ENCODE peak calls at places on chromosomes 6 and 20, in six cellular contexts. Q is ovary, V is stomach, E is heart right ventricle, B is left lung, M is esophagus squamous epithelium. R is an unnamed sample. For H3K9me3, the result is how much of the 10 kb centered on the place peaks cover.

GRCh38 chr20:54197621-54198604 is 10.0 kb upstream of the PFDN4 start:
- DNase-seq in E (no peak), M (no peak), B (no peak), Q (no peak), V (no peak), R (no peak)

GRCh38 chr6:31791324-31792089 is 4.0 kb downstream of the VARS1 start:
- DNase-seq in E (peak), B (peak), Q (peak), M (no peak), V (peak), R (no peak)

GRCh38 chr20:20009784-20010253 is 7.3 kb upstream of the NAA20 start:
- DNase-seq in B (no peak), V (no peak), M (no peak), E (no peak), Q (no peak), R (no peak)

GRCh38 chr6:77231438-77232305 is 231.6 kb downstream of the HTR1B start:
- DNase-seq in E (no peak), B (no peak), Q (no peak), V (no peak), M (no peak), R (no peak)

GRCh38 chr6:7146079-7146828 is 38.5 kb downstream of the RREB1 start:
- DNase-seq in B (peak), M (no peak), Q (peak), E (peak), V (peak), R (no peak)

GRCh38 chr20:64101731-64102621 is 5.4 kb downstream of the NPBWR2 start:
- DNase-seq in V (peak), M (no peak), E (no peak), B (peak), Q (no peak), R (no peak)

GRCh38 chr20:45311589-45312211 is 3.6 kb upstream of the MATN4 start:
- DNase-seq in V (peak), E (no peak), B (peak), M (no peak), Q (peak), R (peak)

GRCh38 chr6:26156850-26157149 is 69.6 kb downstream of the HFE start:
- DNase-seq in V (no peak), M (no peak), B (no peak), E (peak), Q (no peak), R (no peak)

GRCh38 chr6:33912177-33912576 is 108.4 kb upstream of the MLN start:
- DNase-seq in M (no peak), E (no peak), V (no peak), Q (no peak), B (no peak), R (no peak)

GRCh38 chr20:63071541-63072181 is 64.9 kb upstream of the BHLHE23 start:
- DNase-seq in E (no peak), V (no peak), Q (no peak), B (peak), M (no peak), R (no peak)

GRCh38 chr6:12751694-12752304 is 35.2 kb downstream of the PHACTR1 start:
- DNase-seq in E (peak), V (peak), M (no peak), Q (no peak), B (no peak), R (no peak)

GRCh38 chr6:38493929-38494547 is 145.7 kb downstream of the BTBD9 start:
- DNase-seq in B (no peak), V (peak), M (no peak), E (peak), Q (peak), R (peak)

GRCh38 chr20:25987073-25987927 is 290.6 kb upstream of the ZNF337 start:
- DNase-seq in V (no peak), M (no peak), E (peak), B (peak), Q (peak), R (no peak)

GRCh38 chr20:34546751-34547181 is 11.8 kb upstream of the MAP1LC3A start:
- DNase-seq in E (no peak), M (no peak), B (peak), V (no peak), Q (no peak), R (no peak)

GRCh38 chr6:107308676-107309075 is 150.7 kb downstream of the PDSS2 start:
- DNase-seq in M (no peak), E (no peak), B (no peak), Q (no peak), V (no peak), R (no peak)

GRCh38 chr6:75396005-75396800 is 97.4 kb downstream of the FILIP1 start:
- DNase-seq in E (no peak), M (no peak), V (no peak), B (no peak), Q (no peak), R (no peak)

GRCh38 chr20:57030611-57031600 is 235.5 kb downstream of the BMP7 start:
- DNase-seq in B (no peak), V (no peak), M (no peak), Q (no peak), E (no peak), R (no peak)

GRCh38 chr6:170376386-170377084 is 70.0 kb downstream of the FAM120B start:
- DNase-seq in V (no peak), B (no peak), M (no peak), E (no peak), Q (no peak), R (no peak)

GRCh38 chr20:4113996-4114603 is 98.7 kb upstream of the RNF24 start:
- DNase-seq in B (no peak), E (no peak), V (no peak), Q (no peak), M (no peak), R (no peak)

GRCh38 chr6:148525453-148525852 is 182.8 kb downstream of the SASH1 start:
- DNase-seq in B (no peak), E (no peak), V (no peak), M (no peak), Q (no peak), R (no peak)

DNA sequence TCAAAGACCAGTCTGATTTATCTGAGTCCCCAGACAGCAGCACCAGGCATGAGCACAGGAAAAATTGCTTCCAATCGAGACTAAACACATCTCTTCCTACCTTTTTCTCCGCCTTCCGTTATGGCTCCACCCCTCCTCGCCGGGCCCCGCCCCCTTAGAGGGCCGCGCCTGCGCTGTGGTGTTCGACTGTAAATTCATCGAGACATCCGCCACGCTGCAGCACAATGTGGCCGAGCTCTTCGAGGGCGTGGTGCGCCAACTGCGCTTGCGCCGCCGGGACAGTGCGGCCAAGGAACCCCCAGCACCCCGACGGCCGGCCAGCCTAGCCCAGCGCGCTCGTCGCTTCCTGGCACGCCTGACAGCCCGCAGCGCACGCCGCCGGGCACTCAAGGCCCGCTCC is 8.9 kb downstream of the REM1 start:
- DNase-seq in Q (peak), E (no peak), B (peak), V (no peak), M (no peak), R (no peak)
- H3K9me3 ChIP-seq in Q (under half), E (under half), B (under half), V (under half), M (under half), R (under half)

GRCh38 chr6:105794870-105795269 is 291.3 kb upstream of the PRDM1 start:
- DNase-seq in Q (no peak), M (no peak), E (no peak), B (no peak), V (no peak), R (no peak)

GRCh38 chr6:105794263-105794662 is 291.9 kb upstream of the PRDM1 start:
- DNase-seq in Q (peak), E (peak), M (no peak), B (peak), V (peak), R (peak)

GRCh38 chr6:105790635-105791034 is 295.5 kb upstream of the PRDM1 start:
- DNase-seq in B (no peak), V (no peak), M (no peak), Q (no peak), E (no peak), R (no peak)

GRCh38 chr6:105791569-105792318 is 294.4 kb upstream of the PRDM1 start:
- DNase-seq in Q (no peak), B (no peak), V (no peak), E (no peak), M (no peak), R (no peak)

GRCh38 chr6:105793132-105793531 is 293.0 kb upstream of the PRDM1 start:
- DNase-seq in B (no peak), V (no peak), Q (no peak), M (no peak), E (no peak), R (no peak)
- TF ChIP-seq CTCF in B (no peak), V (no peak), Q (no peak), M (no peak), E (no peak), R (no peak)

GRCh38 chr20:49286689-49287551 is 9.1 kb upstream of the ZNFX1 start:
- DNase-seq in M (no peak), E (no peak), B (no peak), V (no peak), Q (no peak), R (no peak)

GRCh38 chr20:49284818-49285217 is 7.0 kb upstream of the ZNFX1 start:
- DNase-seq in E (no peak), M (no peak), V (no peak), B (no peak), Q (no peak), R (no peak)

GRCh38 chr20:49285233-49285668 is 7.4 kb upstream of the ZNFX1 start:
- DNase-seq in Q (no peak), B (no peak), V (no peak), M (no peak), E (no peak), R (no peak)

GRCh38 chr20:49287555-49288249 is 9.8 kb upstream of the ZNFX1 start:
- DNase-seq in E (no peak), Q (no peak), V (no peak), M (no peak), B (no peak), R (no peak)

GRCh38 chr20:49285813-49286494 is 8.1 kb upstream of the ZNFX1 start:
- DNase-seq in V (no peak), M (no peak), Q (no peak), B (no peak), E (no peak), R (no peak)
- H3K9me3 ChIP-seq in V (under half), M (half or more), Q (under half), B (under half), E (under half), R (under half)

GRCh38 chr6:16761469-16762264 is 407 bp upstream of the ATXN1 start:
- DNase-seq in V (peak), M (peak), E (peak), B (peak), Q (peak), R (peak)

GRCh38 chr6:16758163-16758975 is 2.9 kb downstream of the ATXN1 start:
- DNase-seq in M (no peak), B (no peak), E (no peak), Q (no peak), V (no peak), R (no peak)

GRCh38 chr6:16760536-16761468 is at the start of gene ATXN1:
- DNase-seq in E (peak), Q (peak), B (no peak), M (no peak), V (peak), R (no peak)

GRCh38 chr6:16759181-16759645 is 2.0 kb downstream of the ATXN1 start:
- DNase-seq in E (no peak), V (no peak), M (no peak), Q (no peak), B (no peak), R (no peak)

DNA sequence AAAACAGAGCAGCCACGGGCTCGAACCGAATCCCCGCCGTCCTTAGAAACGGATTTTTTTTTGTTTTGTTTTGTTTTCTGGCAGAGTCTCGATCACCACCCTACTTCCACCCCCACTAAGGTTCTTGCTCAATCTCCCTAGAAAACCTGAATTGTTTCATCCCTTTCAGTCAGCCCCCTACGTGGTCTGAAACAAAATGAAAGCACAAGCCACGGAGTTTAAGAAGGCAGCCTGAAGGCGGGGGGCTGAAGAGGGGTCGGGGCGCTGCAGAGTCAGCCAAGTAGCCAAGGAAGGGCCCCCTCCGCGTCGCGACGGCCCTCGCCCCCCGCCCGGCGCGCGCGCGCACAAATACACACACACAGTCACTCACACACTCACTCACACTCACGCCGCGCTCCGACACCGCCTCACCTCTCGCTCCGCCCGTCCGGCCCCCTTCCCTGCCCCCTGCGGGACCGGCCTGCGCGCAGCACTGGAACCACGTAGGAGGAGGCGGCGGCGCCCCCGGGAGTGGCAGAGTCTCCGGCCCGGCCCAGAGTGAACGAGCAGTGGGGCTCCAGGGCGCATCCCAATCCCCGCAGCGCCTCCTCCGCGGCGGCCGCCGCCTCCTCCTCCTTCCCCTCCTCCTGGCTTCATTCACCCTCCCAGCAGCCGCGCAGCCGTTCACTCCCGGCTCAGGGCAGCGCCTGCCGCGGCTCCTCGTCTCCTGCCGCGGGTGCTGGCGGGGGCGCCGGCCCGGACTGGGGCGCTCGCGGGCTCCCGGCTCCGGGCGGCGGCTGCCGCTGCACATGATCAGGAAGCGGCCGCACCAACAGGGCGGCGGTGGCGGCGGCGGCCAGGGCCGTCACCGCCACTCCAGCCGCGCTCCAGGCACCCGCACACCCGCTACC is 1.4 kb downstream of the ATXN1 start:
- DNase-seq in V (peak), M (peak), Q (peak), B (peak), E (peak), R (peak)
- TF ChIP-seq CTCF in V (peak), M (no peak), Q (no peak), B (no peak), E (no peak), R (peak)

GRCh38 chr6:136173519-136174507 is 76.3 kb downstream of the MTFR2 start:
- DNase-seq in B (no peak), V (no peak), M (no peak), E (peak), Q (peak), R (peak)

GRCh38 chr6:136175873-136176272 is 74.2 kb downstream of the MTFR2 start:
- DNase-seq in M (no peak), Q (no peak), V (no peak), E (no peak), B (no peak), R (no peak)

GRCh38 chr6:136171207-136171606 is 78.9 kb downstream of the MTFR2 start:
- DNase-seq in Q (no peak), M (no peak), E (no peak), V (no peak), B (no peak), R (no peak)

GRCh38 chr6:136178749-136179148 is 71.4 kb downstream of the MTFR2 start:
- DNase-seq in E (no peak), V (no peak), B (no peak), Q (no peak), M (no peak), R (no peak)

DNA sequence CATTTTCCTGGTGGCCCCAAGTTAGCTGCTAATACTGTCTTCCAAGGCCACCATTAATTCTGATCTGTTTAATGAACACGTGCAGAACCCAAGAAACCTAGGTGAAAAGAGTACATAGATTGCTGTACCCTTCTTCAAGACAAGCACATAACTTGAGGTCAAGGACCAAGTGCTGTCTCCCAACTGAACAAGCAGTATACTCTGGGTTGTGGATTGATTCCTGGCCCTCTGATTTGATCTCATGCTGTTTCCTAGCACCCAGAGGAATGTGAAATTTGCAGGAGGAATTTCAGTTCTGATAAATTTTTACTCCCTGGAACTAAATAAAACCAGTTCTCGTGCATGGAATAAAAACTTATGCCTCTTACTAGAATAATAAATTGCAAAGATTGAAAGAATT is 75.6 kb downstream of the MTFR2 start:
- DNase-seq in B (no peak), V (no peak), M (no peak), Q (no peak), E (no peak), R (no peak)
- H3K9me3 ChIP-seq in B (under half), V (under half), M (under half), Q (under half), E (under half), R (under half)

GRCh38 chr6:157981395-157982296 is at the start of gene SYNJ2:
- DNase-seq in V (peak), M (peak), Q (peak), E (peak), B (peak), R (no peak)

GRCh38 chr6:157983439-157984119 is 1.9 kb downstream of the SYNJ2 start:
- DNase-seq in Q (no peak), E (no peak), V (no peak), B (no peak), M (no peak), R (no peak)

GRCh38 chr6:157982297-157982579 is 575 bp downstream of the SYNJ2 start:
- DNase-seq in V (peak), B (peak), E (peak), Q (peak), M (no peak), R (no peak)

GRCh38 chr6:157984165-157984564 is 2.5 kb downstream of the SYNJ2 start:
- DNase-seq in V (no peak), E (no peak), B (no peak), M (no peak), Q (no peak), R (no peak)

GRCh38 chr6:157982580-157983438 is 1.1 kb downstream of the SYNJ2 start:
- DNase-seq in V (no peak), B (peak), M (no peak), E (no peak), Q (peak), R (no peak)
- TF ChIP-seq CTCF in V (no peak), B (no peak), M (no peak), E (peak), Q (peak), R (peak)

DNA sequence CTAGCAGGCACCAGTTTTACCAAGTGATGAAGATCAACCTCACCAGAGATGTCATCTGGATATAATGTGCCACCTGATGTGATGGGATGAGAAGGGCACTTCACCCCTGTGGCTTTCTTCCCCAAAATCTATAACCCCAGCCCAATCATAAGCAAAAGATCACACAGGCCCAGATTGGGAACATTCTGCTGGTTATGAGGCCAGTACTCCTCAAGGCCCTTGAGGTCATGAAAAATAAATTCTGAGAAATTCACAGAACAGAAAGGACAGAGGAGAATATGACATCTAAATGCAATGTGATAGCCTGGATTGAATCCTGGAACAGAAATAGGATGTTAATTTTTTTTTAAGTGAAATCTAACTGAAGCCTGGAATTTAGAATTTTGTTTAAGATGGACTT is 243.5 kb downstream of the CBLN4 start:
- DNase-seq in Q (no peak), V (no peak), B (no peak), E (no peak), M (no peak), R (no peak)
- H3K9me3 ChIP-seq in Q (under half), V (under half), B (under half), E (under half), M (under half), R (under half)

GRCh38 chr6:18985061-18985460 is 597.9 kb downstream of the RNF144B start:
- DNase-seq in B (no peak), M (no peak), V (no peak), E (no peak), Q (no peak), R (no peak)

GRCh38 chr6:18985958-18986357 is 598.8 kb downstream of the RNF144B start:
- DNase-seq in V (no peak), B (no peak), M (no peak), Q (no peak), E (no peak), R (no peak)

DNA sequence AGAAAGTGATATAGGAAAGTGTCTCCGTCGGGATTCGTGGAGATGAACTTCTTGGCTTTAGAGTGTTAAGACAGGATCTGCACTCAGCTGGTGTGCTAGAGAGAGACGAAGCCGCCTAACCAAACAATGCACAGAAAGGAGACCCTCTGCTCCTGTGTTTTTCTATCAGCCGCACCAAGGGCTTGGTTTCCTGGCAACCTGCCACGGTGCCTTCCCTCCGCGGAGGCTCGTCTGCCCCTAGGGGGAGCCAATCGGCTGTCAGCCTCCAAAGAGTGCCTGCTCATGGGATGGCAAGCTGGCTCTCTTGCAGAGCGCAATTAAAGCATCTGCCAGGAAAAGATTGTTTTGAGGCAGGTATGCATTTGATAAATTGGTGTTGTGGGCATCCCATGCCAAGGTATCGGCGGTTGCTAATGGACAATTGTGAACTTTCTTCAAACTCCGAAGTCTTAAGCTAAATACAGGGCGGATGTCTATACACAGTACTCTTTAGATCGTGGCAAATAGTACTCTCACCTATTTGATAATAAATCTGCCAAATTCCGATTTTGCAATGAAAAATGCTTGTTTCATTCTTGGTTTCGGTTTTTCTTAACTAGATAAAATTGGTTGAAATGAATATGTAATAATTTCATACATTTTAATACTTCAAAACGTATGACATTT is 603.3 kb downstream of the RNF144B start:
- DNase-seq in V (peak), Q (peak), B (peak), M (no peak), E (peak), R (peak)
- TF ChIP-seq CTCF in V (peak), Q (peak), B (peak), M (peak), E (peak), R (peak)

R was measured in right atrium auricular region.